ENCODE peak calls at places on chromosome 11, in five cellular contexts. One of them, this sample, is unnamed.

GRCh38 chr11:96054870-96055705 is 131.2 kb upstream of the MTMR2 start:
- DNase-seq in fibroblast of villous mesenchyme: peak
- DNase-seq in IMR-90: peak
- DNase-seq in H1: no peak
- DNase-seq in heart right ventricle: no peak
- DNase-seq in this sample: no peak

GRCh38 chr11:8698379-8698851 is 15.8 kb downstream of the RPL27A start:
- DNase-seq in heart right ventricle: no peak
- DNase-seq in H1: no peak
- DNase-seq in fibroblast of villous mesenchyme: no peak
- DNase-seq in IMR-90: no peak
- DNase-seq in this sample: no peak

GRCh38 chr11:70887428-70887827 is 364.9 kb downstream of the SHANK2 start:
- DNase-seq in heart right ventricle: no peak
- DNase-seq in H1: no peak
- DNase-seq in IMR-90: no peak
- DNase-seq in fibroblast of villous mesenchyme: no peak
- DNase-seq in this sample: no peak

GRCh38 chr11:103476874-103477273 is 367.6 kb downstream of the DYNC2H1 start:
- DNase-seq in heart right ventricle: no peak
- DNase-seq in IMR-90: no peak
- DNase-seq in H1: no peak
- DNase-seq in fibroblast of villous mesenchyme: no peak
- DNase-seq in this sample: no peak

GRCh38 chr11:73271936-73272679 is at the start of gene P2RY6:
- DNase-seq in fibroblast of villous mesenchyme: peak
- DNase-seq in IMR-90: peak
- DNase-seq in H1: no peak
- DNase-seq in heart right ventricle: no peak
- DNase-seq in this sample: no peak

GRCh38 chr11:122714484-122714883 is 59.0 kb downstream of the UBASH3B start:
- DNase-seq in heart right ventricle: no peak
- DNase-seq in fibroblast of villous mesenchyme: no peak
- DNase-seq in H1: no peak
- DNase-seq in IMR-90: no peak
- DNase-seq in this sample: no peak

GRCh38 chr11:15591112-15591537 is 476.4 kb downstream of the INSC start:
- DNase-seq in IMR-90: no peak
- DNase-seq in H1: no peak
- DNase-seq in fibroblast of villous mesenchyme: no peak
- DNase-seq in heart right ventricle: peak
- DNase-seq in this sample: no peak

GRCh38 chr11:68120212-68121066 is 749 bp downstream of the CHKA start:
- DNase-seq in heart right ventricle: peak
- DNase-seq in H1: no peak
- DNase-seq in IMR-90: peak
- DNase-seq in fibroblast of villous mesenchyme: peak
- DNase-seq in this sample: no peak

GRCh38 chr11:46987183-46987582 is 50.6 kb downstream of the CSTPP1 start:
- DNase-seq in IMR-90: no peak
- DNase-seq in fibroblast of villous mesenchyme: no peak
- DNase-seq in H1: no peak
- DNase-seq in heart right ventricle: no peak
- DNase-seq in this sample: no peak

GRCh38 chr11:45722144-45722543 is 56.7 kb upstream of the CHST1 start:
- DNase-seq in heart right ventricle: no peak
- DNase-seq in IMR-90: no peak
- DNase-seq in H1: peak
- DNase-seq in fibroblast of villous mesenchyme: no peak
- DNase-seq in this sample: no peak

GRCh38 chr11:9150501-9150900 is 59.1 kb upstream of the SCUBE2 start:
- DNase-seq in heart right ventricle: no peak
- DNase-seq in H1: peak
- DNase-seq in IMR-90: peak
- DNase-seq in fibroblast of villous mesenchyme: peak
- DNase-seq in this sample: no peak

GRCh38 chr11:12884751-12885318 is 124.3 kb upstream of the RASSF10 start:
- DNase-seq in H1: no peak
- DNase-seq in fibroblast of villous mesenchyme: peak
- DNase-seq in IMR-90: no peak
- DNase-seq in heart right ventricle: no peak
- DNase-seq in this sample: no peak

GRCh38 chr11:31817054-31817620 is 6.0 kb upstream of the PAX6 start:
- DNase-seq in H1: peak
- DNase-seq in fibroblast of villous mesenchyme: no peak
- DNase-seq in heart right ventricle: no peak
- DNase-seq in IMR-90: no peak
- DNase-seq in this sample: no peak

GRCh38 chr11:12179521-12179920 is 69.1 kb downstream of the MICAL2 start:
- DNase-seq in IMR-90: no peak
- DNase-seq in H1: no peak
- DNase-seq in heart right ventricle: no peak
- DNase-seq in fibroblast of villous mesenchyme: peak
- DNase-seq in this sample: no peak

GRCh38 chr11:19218801-19219460 is 17.1 kb upstream of the CSRP3 start:
- DNase-seq in heart right ventricle: peak
- DNase-seq in IMR-90: no peak
- DNase-seq in H1: no peak
- DNase-seq in fibroblast of villous mesenchyme: peak
- DNase-seq in this sample: no peak

GRCh38 chr11:119319702-119320592 is 3.0 kb upstream of the MCAM start:
- DNase-seq in IMR-90: no peak
- DNase-seq in fibroblast of villous mesenchyme: no peak
- DNase-seq in H1: no peak
- DNase-seq in heart right ventricle: peak
- DNase-seq in this sample: no peak
- H3K4me3 ChIP-seq in IMR-90: no peak
- H3K4me3 ChIP-seq in fibroblast of villous mesenchyme: no peak
- H3K4me3 ChIP-seq in H1: peak
- H3K4me3 ChIP-seq in heart right ventricle: peak
- H3K4me3 ChIP-seq in this sample: no peak

DNA sequence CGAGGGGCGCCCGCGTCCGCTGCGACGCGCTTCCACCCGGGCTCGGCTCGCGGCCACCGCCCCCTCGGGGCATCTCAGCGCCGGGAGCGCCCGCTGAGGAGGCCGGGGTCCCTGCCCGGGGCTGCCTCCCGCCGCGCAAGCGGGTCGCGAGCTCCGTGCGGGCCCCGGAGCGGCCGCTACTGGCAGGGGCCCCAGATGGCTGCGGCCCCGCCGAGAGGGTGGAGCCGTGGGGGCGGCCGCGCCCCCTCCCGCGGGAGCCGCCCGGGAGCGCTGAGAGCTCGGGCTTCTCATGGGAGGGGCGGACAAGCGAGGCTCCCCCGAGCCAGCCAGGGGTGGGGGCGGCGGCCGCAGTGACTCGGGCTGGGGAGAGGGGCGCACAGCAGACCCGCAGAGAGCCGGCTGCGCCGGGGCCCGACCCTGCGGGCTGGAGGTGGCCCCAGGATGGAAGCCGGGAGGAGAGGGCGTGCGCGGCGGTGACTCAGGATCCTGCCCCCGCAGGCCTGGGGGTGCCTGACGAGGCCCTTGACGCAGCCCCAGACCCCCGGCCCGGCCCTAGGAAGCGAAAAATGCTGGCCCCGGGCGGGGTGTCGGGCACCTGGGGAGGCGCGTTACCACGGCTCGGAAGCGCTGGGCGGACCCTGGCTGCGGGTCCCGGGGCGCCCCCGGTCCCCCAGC is 606 bp upstream of the ZFTA start:
- DNase-seq in fibroblast of villous mesenchyme: peak
- DNase-seq in heart right ventricle: peak
- DNase-seq in IMR-90: no peak
- DNase-seq in H1: peak
- DNase-seq in this sample: peak
- H3K4me3 ChIP-seq in fibroblast of villous mesenchyme: peak
- H3K4me3 ChIP-seq in heart right ventricle: peak
- H3K4me3 ChIP-seq in IMR-90: peak
- H3K4me3 ChIP-seq in H1: peak
- H3K4me3 ChIP-seq in this sample: peak

GRCh38 chr11:65524010-65524746 is 705 bp upstream of the SCYL1 start:
- DNase-seq in heart right ventricle: peak
- DNase-seq in IMR-90: no peak
- DNase-seq in fibroblast of villous mesenchyme: no peak
- DNase-seq in H1: peak
- DNase-seq in this sample: no peak
- H3K4me3 ChIP-seq in heart right ventricle: peak
- H3K4me3 ChIP-seq in IMR-90: peak
- H3K4me3 ChIP-seq in fibroblast of villous mesenchyme: peak
- H3K4me3 ChIP-seq in H1: peak
- H3K4me3 ChIP-seq in this sample: peak

GRCh38 chr11:43944761-43945311 is 2.4 kb downstream of the C11orf96 start:
- DNase-seq in H1: peak
- DNase-seq in heart right ventricle: peak
- DNase-seq in fibroblast of villous mesenchyme: peak
- DNase-seq in IMR-90: peak
- DNase-seq in this sample: no peak

GRCh38 chr11:43941257-43941879 is 1.1 kb upstream of the C11orf96 start:
- DNase-seq in IMR-90: peak
- DNase-seq in fibroblast of villous mesenchyme: no peak
- DNase-seq in H1: no peak
- DNase-seq in heart right ventricle: no peak
- DNase-seq in this sample: no peak

GRCh38 chr11:43942651-43943356 is 367 bp downstream of the C11orf96 start:
- DNase-seq in H1: peak
- DNase-seq in heart right ventricle: peak
- DNase-seq in IMR-90: peak
- DNase-seq in fibroblast of villous mesenchyme: peak
- DNase-seq in this sample: no peak

GRCh38 chr11:43943357-43943930 is 1.0 kb downstream of the C11orf96 start:
- DNase-seq in H1: no peak
- DNase-seq in IMR-90: peak
- DNase-seq in fibroblast of villous mesenchyme: peak
- DNase-seq in heart right ventricle: no peak
- DNase-seq in this sample: no peak

DNA sequence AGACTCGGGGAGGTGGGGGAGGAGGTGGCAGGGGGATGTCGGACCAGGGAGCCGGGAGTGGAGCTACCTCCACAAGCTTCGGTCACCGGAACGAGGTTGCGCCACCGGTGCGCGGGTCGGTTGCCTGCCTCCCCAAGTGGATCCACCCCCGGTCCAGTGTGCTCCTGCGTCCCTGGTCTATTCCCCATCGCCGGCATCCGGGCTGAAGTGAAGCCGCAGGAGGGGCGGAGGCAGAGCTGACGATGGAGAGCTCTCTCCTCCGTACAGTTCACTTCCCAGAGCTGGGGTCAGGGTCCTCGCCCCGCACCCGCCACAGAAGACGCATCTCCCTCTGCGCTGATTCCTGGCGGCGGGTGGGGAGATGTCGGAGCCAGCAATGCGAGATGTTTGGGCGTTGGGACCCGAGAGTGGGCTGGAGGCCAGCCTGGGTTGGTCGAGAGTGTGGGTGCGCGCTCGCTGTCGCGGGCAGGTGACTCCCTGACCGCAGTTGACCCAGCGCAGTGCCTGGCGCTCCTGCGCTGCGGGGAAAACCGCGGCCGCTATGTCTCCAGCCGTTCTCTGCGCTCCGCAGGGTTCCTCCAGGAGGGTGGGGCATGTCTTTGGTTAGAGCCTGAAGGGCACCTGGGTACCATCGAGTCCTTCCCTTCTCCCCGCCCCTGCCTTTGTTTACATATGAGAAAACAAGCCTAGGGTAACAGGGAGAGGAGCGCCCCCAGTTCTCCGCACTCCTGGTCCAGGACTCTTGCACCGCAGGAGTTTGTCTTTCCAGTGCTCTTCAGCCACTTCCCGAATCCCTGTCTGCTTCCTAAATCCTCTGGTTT is 1.7 kb downstream of the C11orf96 start:
- DNase-seq in IMR-90: peak
- DNase-seq in heart right ventricle: peak
- DNase-seq in H1: peak
- DNase-seq in fibroblast of villous mesenchyme: peak
- DNase-seq in this sample: no peak
- H3K4me3 ChIP-seq in IMR-90: peak
- H3K4me3 ChIP-seq in heart right ventricle: peak
- H3K4me3 ChIP-seq in H1: peak
- H3K4me3 ChIP-seq in fibroblast of villous mesenchyme: peak
- H3K4me3 ChIP-seq in this sample: peak

GRCh38 chr11:115525600-115526006 is 21.4 kb upstream of the CADM1 start:
- DNase-seq in heart right ventricle: no peak
- DNase-seq in fibroblast of villous mesenchyme: no peak
- DNase-seq in IMR-90: no peak
- DNase-seq in H1: no peak
- DNase-seq in this sample: no peak
- H3K4me3 ChIP-seq in heart right ventricle: no peak
- H3K4me3 ChIP-seq in fibroblast of villous mesenchyme: no peak
- H3K4me3 ChIP-seq in IMR-90: no peak
- H3K4me3 ChIP-seq in H1: no peak
- H3K4me3 ChIP-seq in this sample: no peak